ENCODE peak calls at places on chromosomes 2 and 18, in six cellular contexts. Q is thoracic aorta, G is IMR-90, K is heart right ventricle, P is MM.1S, H is hepatocyte. I is an unnamed sample.

GRCh38 chr2:197168705-197169104 is 141.9 kb downstream of the ANKRD44 start:
- DNase-seq in Q (no peak), G (peak; percentile 51), K (peak; percentile 46), P (no peak), H (peak; percentile 75), I (peak; percentile 75)

GRCh38 chr2:44970846-44971450 is 29.4 kb downstream of the SIX3 start:
- DNase-seq in Q (no peak), G (peak; percentile 18), K (no peak), P (no peak), H (no peak), I (no peak)

GRCh38 chr2:57296795-57297517 is 749.6 kb upstream of the VRK2 start:
- DNase-seq in Q (no peak), G (no peak), K (no peak), P (no peak), H (no peak), I (no peak)

GRCh38 chr2:118604831-118605230 is 242.6 kb downstream of the EN1 start:
- DNase-seq in Q (no peak), G (no peak), K (no peak), P (no peak), H (no peak), I (peak; percentile 85)

GRCh38 chr2:210207929-210208328 is 17.3 kb downstream of the ACADL start:
- DNase-seq in Q (no peak), G (no peak), K (no peak), P (no peak), H (no peak), I (no peak)

GRCh38 chr18:77170850-77171410 is 38.3 kb upstream of the MBP start:
- DNase-seq in Q (no peak), G (no peak), K (no peak), P (no peak), H (no peak), I (no peak)

GRCh38 chr18:48230459-48231113 is 178.6 kb downstream of the ZBTB7C start:
- DNase-seq in Q (no peak), G (peak; percentile 31), K (peak; percentile 22), P (peak; percentile 61), H (peak; percentile 80), I (peak; percentile 64)

GRCh38 chr2:43493954-43494353 is 101.9 kb downstream of the THADA start:
- DNase-seq in Q (no peak), G (no peak), K (no peak), P (no peak), H (no peak), I (no peak)

GRCh38 chr2:207771421-207771820 is 1.7 kb upstream of the FZD5 start:
- DNase-seq in Q (no peak), G (no peak), K (no peak), P (no peak), H (no peak), I (peak; percentile 88)

GRCh38 chr2:16069933-16070647 is 129.7 kb downstream of the MYCN start:
- DNase-seq in Q (no peak), G (no peak), K (no peak), P (no peak), H (peak; percentile 60), I (no peak)

GRCh38 chr18:55419939-55420664 is 167.9 kb downstream of the TCF4 start:
- DNase-seq in Q (no peak), G (no peak), K (no peak), P (no peak), H (no peak), I (no peak)

GRCh38 chr2:236184701-236185100 is 16.5 kb upstream of the GBX2 start:
- DNase-seq in Q (no peak), G (no peak), K (no peak), P (no peak), H (no peak), I (no peak)

GRCh38 chr2:239290618-239291504 is 110.0 kb downstream of the HDAC4 start:
- DNase-seq in Q (no peak), G (no peak), K (no peak), P (no peak), H (no peak), I (no peak)

GRCh38 chr2:219724628-219725027 is 97.2 kb downstream of the SLC4A3 start:
- DNase-seq in Q (no peak), G (peak; percentile 73), K (no peak), P (no peak), H (peak; percentile 42), I (no peak)

GRCh38 chr2:62529758-62530157 is 23.8 kb upstream of the TMEM17 start:
- DNase-seq in Q (no peak), G (no peak), K (no peak), P (no peak), H (no peak), I (no peak)

GRCh38 chr2:239396881-239397681 is 3.7 kb downstream of the HDAC4 start:
- DNase-seq in Q (no peak), G (no peak), K (no peak), P (no peak), H (no peak), I (no peak)

GRCh38 chr18:75173758-75174157 is 35.2 kb downstream of the PTGR3 start:
- DNase-seq in Q (no peak), G (no peak), K (no peak), P (no peak), H (no peak), I (no peak)

GRCh38 chr2:159322419-159322818 is 35.9 kb upstream of the WDSUB1 start:
- DNase-seq in Q (no peak), G (no peak), K (no peak), P (no peak), H (no peak), I (no peak)

GRCh38 chr2:101223814-101224231 is 28.9 kb upstream of the CNOT11 start:
- DNase-seq in Q (no peak), G (no peak), K (no peak), P (peak; percentile 99), H (no peak), I (peak; percentile 67)

GRCh38 chr2:222825031-222825430 is 35.8 kb upstream of the ACSL3 start:
- DNase-seq in Q (no peak), G (no peak), K (no peak), P (no peak), H (no peak), I (no peak)

GRCh38 chr2:230896346-230897115 is 28.5 kb downstream of the GPR55 start:
- DNase-seq in Q (no peak), G (no peak), K (no peak), P (no peak), H (peak; percentile 3), I (no peak)

GRCh38 chr18:67583621-67584020 is 67.1 kb upstream of the DSEL start:
- DNase-seq in Q (no peak), G (peak; percentile 30), K (no peak), P (no peak), H (no peak), I (no peak)

GRCh38 chr2:119650206-119650605 is 28.8 kb upstream of the TMEM177 start:
- DNase-seq in Q (no peak), G (no peak), K (no peak), P (no peak), H (no peak), I (no peak)

GRCh38 chr2:210198326-210198725 is 26.9 kb downstream of the ACADL start:
- DNase-seq in Q (no peak), G (peak; percentile 22), K (no peak), P (no peak), H (no peak), I (no peak)

GRCh38 chr2:191691016-191691725 is 13.2 kb downstream of the NABP1 start:
- DNase-seq in Q (no peak), G (peak; percentile 87), K (peak; percentile 62), P (peak; percentile 73), H (peak; percentile 82), I (peak; percentile 77)

GRCh38 chr18:13562494-13563029 is 163.8 kb downstream of the FAM210A start:
- DNase-seq in Q (no peak), G (no peak), K (peak; percentile 46), P (no peak), H (no peak), I (no peak)

GRCh38 chr2:626491-627339 is 50.5 kb downstream of the TMEM18 start:
- DNase-seq in Q (no peak), G (no peak), K (no peak), P (no peak), H (no peak), I (no peak)

GRCh38 chr2:30955516-30956132 is 148.4 kb upstream of the CAPN13 start:
- DNase-seq in Q (no peak), G (no peak), K (no peak), P (no peak), H (no peak), I (no peak)

GRCh38 chr2:14524041-14524802 is 108.3 kb upstream of the LRATD1 start:
- DNase-seq in Q (no peak), G (peak; percentile 89), K (no peak), P (no peak), H (no peak), I (no peak)
- H3K4me3 ChIP-seq in Q (no peak overlapping the region), G (peak overlapping the region; percentile 5), K (no peak overlapping the region), P (no peak overlapping the region), H (no peak overlapping the region), I (no peak overlapping the region)

GRCh38 chr2:65354773-65355172 is 77.6 kb downstream of the SPRED2 start:
- DNase-seq in Q (no peak), G (no peak), K (no peak), P (no peak), H (no peak), I (no peak)

GRCh38 chr2:65353046-65353445 is 79.4 kb downstream of the SPRED2 start:
- DNase-seq in Q (no peak), G (no peak), K (no peak), P (no peak), H (no peak), I (no peak)

GRCh38 chr2:65357095-65357958 is 75.1 kb downstream of the SPRED2 start:
- DNase-seq in Q (no peak), G (no peak), K (no peak), P (no peak), H (no peak), I (no peak)

GRCh38 chr2:65353927-65354326 is 78.5 kb downstream of the SPRED2 start:
- DNase-seq in Q (no peak), G (no peak), K (no peak), P (no peak), H (no peak), I (peak; percentile 62)

DNA sequence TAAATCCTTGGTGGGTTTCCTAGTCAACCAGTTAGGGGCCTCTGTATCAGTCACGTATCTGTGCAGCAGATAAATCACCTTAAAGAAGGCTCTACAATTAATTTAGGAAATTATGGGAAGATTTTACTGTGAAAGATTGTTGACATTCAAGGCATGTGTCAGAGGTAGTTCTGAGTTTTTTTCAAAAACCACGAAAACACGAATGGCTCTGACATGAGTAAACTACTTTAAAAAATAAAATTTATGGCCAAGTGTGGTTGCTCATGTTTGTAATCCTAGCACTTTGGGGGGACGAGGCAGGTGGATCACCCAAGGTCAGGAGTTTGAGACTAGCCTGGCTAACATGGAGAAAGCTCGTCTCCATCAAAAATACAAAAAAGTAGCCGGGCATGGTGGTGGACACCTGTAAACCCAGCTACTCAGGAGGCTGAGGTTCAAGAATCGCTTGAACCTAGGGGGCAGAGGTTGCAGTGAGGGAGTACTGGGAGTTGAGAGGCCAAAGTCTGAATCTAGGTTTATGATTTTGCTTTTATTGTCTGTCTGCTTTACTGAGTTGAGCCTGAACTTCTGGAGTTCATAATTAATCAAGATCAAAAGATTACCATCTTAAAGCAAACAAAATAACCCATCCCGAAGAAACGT is 77.1 kb downstream of the SPRED2 start:
- DNase-seq in Q (no peak), G (peak; percentile 59), K (no peak), P (no peak), H (no peak), I (peak; percentile 74)
- H3K4me1 ChIP-seq in Q (peaks cover 12% of the 10 kb centered on the region), G (peaks cover 22% of the 10 kb centered on the region), K (peaks cover 12% of the 10 kb centered on the region), P (peaks cover 54% of the 10 kb centered on the region), H (peaks cover 20% of the 10 kb centered on the region), I (no peaks in the 10 kb centered on the region)

GRCh38 chr18:12334280-12335262 is 26.5 kb downstream of the TUBB6 start:
- DNase-seq in Q (no peak), G (no peak), K (no peak), P (no peak), H (no peak), I (no peak)
- H3K36me3 ChIP-seq in Q (peaks cover 14% of the 10 kb centered on the region), G (peaks cover 37% of the 10 kb centered on the region), K (peaks cover 5% of the 10 kb centered on the region), P (no peaks in the 10 kb centered on the region), H (no peaks in the 10 kb centered on the region), I (no peaks in the 10 kb centered on the region)

GRCh38 chr2:198615972-198616371 is 811.6 kb downstream of the PLCL1 start:
- DNase-seq in Q (no peak), G (peak; percentile 8), K (no peak), P (no peak), H (peak; percentile 10), I (peak; percentile 75)
- H3K4me3 ChIP-seq in Q (peak overlapping the region; percentile 60), G (peak overlapping the region; percentile 7), K (no peak overlapping the region), P (no peak overlapping the region), H (no peak overlapping the region), I (no peak overlapping the region)

I was measured in small intestine.